ENCODE peak calls at places on chromosomes 5 and 9, in nine cellular contexts. One of them, this sample, is unnamed.

GRCh38 chr9:95764490-95764889 is 111.0 kb upstream of the ERCC6L2 start:
- DNase-seq in aorta: no peak
- DNase-seq in T1000: no peak
- DNase-seq in activated gamma-delta T cell treated with Interleukin-2 at 50 U/mL for 16 hours: no peak
- DNase-seq in activated T-cell treated with anti-CD3 and anti-CD28 coated beads for 24 hours: no peak
- DNase-seq in iPS-NIHi11: no peak
- DNase-seq in NCI-H1092: no peak
- DNase-seq in prostate gland: no peak
- DNase-seq in effector CD8-positive, alpha-beta T cell: no peak
- DNase-seq in this sample: no peak

GRCh38 chr5:71982717-71983395 is 124.4 kb upstream of the MAP1B start:
- DNase-seq in aorta: no peak
- DNase-seq in T1000: no peak
- DNase-seq in activated gamma-delta T cell treated with Interleukin-2 at 50 U/mL for 16 hours: no peak
- DNase-seq in activated T-cell treated with anti-CD3 and anti-CD28 coated beads for 24 hours: no peak
- DNase-seq in iPS-NIHi11: no peak
- DNase-seq in NCI-H1092: no peak
- DNase-seq in prostate gland: no peak
- DNase-seq in effector CD8-positive, alpha-beta T cell: no peak
- DNase-seq in this sample: no peak

GRCh38 chr9:132673355-132673754 is 3.1 kb downstream of the GTF3C4 start:
- DNase-seq in aorta: no peak
- DNase-seq in T1000: no peak
- DNase-seq in activated gamma-delta T cell treated with Interleukin-2 at 50 U/mL for 16 hours: no peak
- DNase-seq in activated T-cell treated with anti-CD3 and anti-CD28 coated beads for 24 hours: no peak
- DNase-seq in iPS-NIHi11: peak
- DNase-seq in NCI-H1092: no peak
- DNase-seq in prostate gland: no peak
- DNase-seq in effector CD8-positive, alpha-beta T cell: no peak
- DNase-seq in this sample: peak

GRCh38 chr5:178416919-178417318 is 173.3 kb downstream of the COL23A1 start:
- DNase-seq in aorta: peak
- DNase-seq in T1000: no peak
- DNase-seq in activated gamma-delta T cell treated with Interleukin-2 at 50 U/mL for 16 hours: no peak
- DNase-seq in activated T-cell treated with anti-CD3 and anti-CD28 coated beads for 24 hours: no peak
- DNase-seq in iPS-NIHi11: no peak
- DNase-seq in NCI-H1092: no peak
- DNase-seq in prostate gland: no peak
- DNase-seq in effector CD8-positive, alpha-beta T cell: no peak
- DNase-seq in this sample: no peak

GRCh38 chr9:114098660-114099522 is at the start of gene KIF12:
- DNase-seq in aorta: no peak
- DNase-seq in T1000: no peak
- DNase-seq in activated gamma-delta T cell treated with Interleukin-2 at 50 U/mL for 16 hours: no peak
- DNase-seq in activated T-cell treated with anti-CD3 and anti-CD28 coated beads for 24 hours: no peak
- DNase-seq in iPS-NIHi11: peak
- DNase-seq in NCI-H1092: no peak
- DNase-seq in prostate gland: peak
- DNase-seq in effector CD8-positive, alpha-beta T cell: no peak
- DNase-seq in this sample: no peak

GRCh38 chr9:18235181-18235908 is 238.6 kb upstream of the ADAMTSL1 start:
- DNase-seq in aorta: no peak
- DNase-seq in T1000: no peak
- DNase-seq in activated gamma-delta T cell treated with Interleukin-2 at 50 U/mL for 16 hours: no peak
- DNase-seq in activated T-cell treated with anti-CD3 and anti-CD28 coated beads for 24 hours: no peak
- DNase-seq in iPS-NIHi11: no peak
- DNase-seq in NCI-H1092: no peak
- DNase-seq in prostate gland: no peak
- DNase-seq in effector CD8-positive, alpha-beta T cell: no peak
- DNase-seq in this sample: no peak

GRCh38 chr5:116626272-116626723 is 51.7 kb upstream of the SEMA6A start:
- DNase-seq in aorta: peak
- DNase-seq in T1000: peak
- DNase-seq in activated gamma-delta T cell treated with Interleukin-2 at 50 U/mL for 16 hours: no peak
- DNase-seq in activated T-cell treated with anti-CD3 and anti-CD28 coated beads for 24 hours: no peak
- DNase-seq in iPS-NIHi11: no peak
- DNase-seq in NCI-H1092: peak
- DNase-seq in prostate gland: no peak
- DNase-seq in effector CD8-positive, alpha-beta T cell: no peak
- DNase-seq in this sample: peak

GRCh38 chr5:31726952-31727351 is 88.0 kb downstream of the PDZD2 start:
- DNase-seq in aorta: no peak
- DNase-seq in T1000: no peak
- DNase-seq in activated gamma-delta T cell treated with Interleukin-2 at 50 U/mL for 16 hours: no peak
- DNase-seq in activated T-cell treated with anti-CD3 and anti-CD28 coated beads for 24 hours: no peak
- DNase-seq in iPS-NIHi11: no peak
- DNase-seq in NCI-H1092: no peak
- DNase-seq in prostate gland: no peak
- DNase-seq in effector CD8-positive, alpha-beta T cell: no peak
- DNase-seq in this sample: no peak

GRCh38 chr5:112097768-112098167 is 321.3 kb downstream of the EPB41L4A start:
- DNase-seq in aorta: no peak
- DNase-seq in T1000: no peak
- DNase-seq in activated gamma-delta T cell treated with Interleukin-2 at 50 U/mL for 16 hours: no peak
- DNase-seq in activated T-cell treated with anti-CD3 and anti-CD28 coated beads for 24 hours: no peak
- DNase-seq in iPS-NIHi11: no peak
- DNase-seq in NCI-H1092: no peak
- DNase-seq in prostate gland: no peak
- DNase-seq in effector CD8-positive, alpha-beta T cell: no peak
- DNase-seq in this sample: peak

GRCh38 chr5:134547579-134547978 is 22.1 kb downstream of the JADE2 start:
- DNase-seq in aorta: peak
- DNase-seq in T1000: peak
- DNase-seq in activated gamma-delta T cell treated with Interleukin-2 at 50 U/mL for 16 hours: no peak
- DNase-seq in activated T-cell treated with anti-CD3 and anti-CD28 coated beads for 24 hours: no peak
- DNase-seq in iPS-NIHi11: peak
- DNase-seq in NCI-H1092: no peak
- DNase-seq in prostate gland: peak
- DNase-seq in effector CD8-positive, alpha-beta T cell: no peak
- DNase-seq in this sample: peak

GRCh38 chr5:121841900-121842299 is 9.8 kb upstream of the FTMT start:
- DNase-seq in aorta: no peak
- DNase-seq in T1000: no peak
- DNase-seq in activated gamma-delta T cell treated with Interleukin-2 at 50 U/mL for 16 hours: no peak
- DNase-seq in activated T-cell treated with anti-CD3 and anti-CD28 coated beads for 24 hours: no peak
- DNase-seq in iPS-NIHi11: no peak
- DNase-seq in NCI-H1092: no peak
- DNase-seq in prostate gland: no peak
- DNase-seq in effector CD8-positive, alpha-beta T cell: no peak
- DNase-seq in this sample: no peak